ENCODE peak calls at places on chromosomes 2 and 18, in seven cellular contexts. W is NCI-H748 treated with DMSO at 0.1 percent for 48 hours, Q is HepG2, T is H9, H is NCI-H2171 treated with DMSO at 0.1 percent for 48 hours, J is H54, G is RWPE1. Y is an unnamed sample.

GRCh38 chr2:238938460-238939055 is 90.7 kb downstream of the TWIST2 start:
- DNase-seq in G (peak), Q (no peak), W (no peak), T (peak), H (no peak), J (no peak), Y (no peak)

GRCh38 chr2:5021148-5021547 is 671.0 kb upstream of the SOX11 start:
- DNase-seq in H (peak), Q (no peak), W (peak), J (no peak), G (peak), T (no peak), Y (no peak)

GRCh38 chr18:43772907-43773306 is 495.6 kb upstream of the SYT4 start:
- DNase-seq in W (no peak), J (no peak), Q (no peak), G (no peak), H (no peak), T (no peak), Y (no peak)

GRCh38 chr2:3312576-3313345 is 64.9 kb downstream of the EIPR1 start:
- DNase-seq in Q (no peak), G (no peak), J (no peak), W (no peak), T (no peak), H (no peak), Y (no peak)

GRCh38 chr18:48649231-48649630 is 110.4 kb downstream of the CTIF start:
- DNase-seq in Q (peak), H (peak), W (no peak), T (peak), G (no peak), J (no peak), Y (no peak)

GRCh38 chr18:9787716-9788115 is 79.6 kb downstream of the RAB31 start:
- DNase-seq in Q (no peak), G (no peak), T (no peak), J (no peak), H (no peak), W (no peak), Y (no peak)

GRCh38 chr2:134919360-134920210 is 963 bp downstream of the CCNT2 start:
- DNase-seq in J (no peak), G (no peak), T (no peak), H (peak), Q (no peak), W (peak), Y (no peak)

GRCh38 chr2:238236571-238236970 is 3.3 kb downstream of the HES6 start:
- DNase-seq in J (no peak), H (no peak), G (no peak), Q (no peak), T (no peak), W (no peak), Y (no peak)

GRCh38 chr2:140344842-140345241 is 1564.7 kb upstream of the NXPH2 start:
- DNase-seq in T (no peak), Q (no peak), G (peak), W (no peak), J (no peak), H (no peak), Y (no peak)